ENCODE peak calls at places on chromosome 18, in ten cellular contexts. O, E, M, X, Y, D, H, B, N and W are unnamed samples.

GRCh38 chr18:33157893-33158292 is 282.6 kb downstream of the CCDC178 start:
- DNase-seq in O (no peak), E (no peak), M (no peak), X (no peak), Y (no peak), D (no peak), H (no peak), B (no peak), N (no peak), W (no peak)

GRCh38 chr18:22639026-22639463 is 221.3 kb upstream of the CTAGE1 start:
- DNase-seq in O (no peak), E (no peak), M (no peak), X (no peak), Y (no peak), D (peak), H (no peak), B (no peak), N (no peak), W (peak)

GRCh38 chr18:14964002-14964401 is 216.0 kb downstream of the ANKRD30B start:
- DNase-seq in O (no peak), E (no peak), M (no peak), X (no peak), Y (no peak), D (no peak), H (no peak), B (no peak), N (no peak), W (no peak)

GRCh38 chr18:79936641-79937040 is 14.8 kb downstream of the SLC66A2 start:
- DNase-seq in O (no peak), E (no peak), M (peak), X (peak), Y (no peak), D (no peak), H (peak), B (no peak), N (no peak), W (no peak)

GRCh38 chr18:12031836-12032235 is 50.5 kb downstream of the IMPA2 start:
- DNase-seq in O (peak), E (peak), M (peak), X (no peak), Y (no peak), D (peak), H (no peak), B (no peak), N (no peak), W (peak)

GRCh38 chr18:62663731-62664336 is 51.5 kb upstream of the PHLPP1 start:
- DNase-seq in O (no peak), E (no peak), M (no peak), X (no peak), Y (peak), D (peak), H (no peak), B (no peak), N (no peak), W (peak)

GRCh38 chr18:1663879-1664705 is 759.4 kb downstream of the ADCYAP1 start:
- DNase-seq in O (peak), E (peak), M (peak), X (peak), Y (no peak), D (no peak), H (peak), B (peak), N (peak), W (peak)

GRCh38 chr18:9495465-9495864 is 20.2 kb downstream of the RALBP1 start:
- DNase-seq in O (no peak), E (no peak), M (no peak), X (no peak), Y (no peak), D (no peak), H (no peak), B (no peak), N (no peak), W (no peak)

GRCh38 chr18:32771871-32772499 is 838 bp downstream of the KLHL14 start:
- DNase-seq in O (peak), E (no peak), M (no peak), X (peak), Y (peak), D (no peak), H (no peak), B (peak), N (peak), W (no peak)

GRCh38 chr18:78994531-78994930 is 14.9 kb downstream of the SALL3 start:
- DNase-seq in O (no peak), E (no peak), M (no peak), X (no peak), Y (no peak), D (no peak), H (no peak), B (no peak), N (no peak), W (no peak)

GRCh38 chr18:11112218-11112750 is 37.1 kb downstream of the PIEZO2 start:
- DNase-seq in O (no peak), E (no peak), M (no peak), X (no peak), Y (no peak), D (no peak), H (no peak), B (no peak), N (no peak), W (peak)

GRCh38 chr18:5729983-5730699 is 165.2 kb downstream of the TMEM200C start:
- DNase-seq in O (peak), E (peak), M (peak), X (no peak), Y (no peak), D (no peak), H (no peak), B (no peak), N (no peak), W (no peak)

GRCh38 chr18:30406728-30407127 is 635.8 kb downstream of the DSC3 start:
- DNase-seq in O (no peak), E (no peak), M (no peak), X (no peak), Y (no peak), D (no peak), H (no peak), B (no peak), N (no peak), W (no peak)

GRCh38 chr18:45783097-45784075 is 42.1 kb upstream of the SIGLEC15 start:
- DNase-seq in O (no peak), E (no peak), M (no peak), X (no peak), Y (no peak), D (peak), H (no peak), B (no peak), N (peak), W (no peak)

GRCh38 chr18:28875059-28875458 is 698.1 kb upstream of the CDH2 start:
- DNase-seq in O (no peak), E (no peak), M (no peak), X (no peak), Y (no peak), D (peak), H (no peak), B (no peak), N (no peak), W (no peak)

GRCh38 chr18:21364471-21364870 is 122.4 kb downstream of the GREB1L start:
- DNase-seq in O (no peak), E (no peak), M (no peak), X (no peak), Y (no peak), D (no peak), H (no peak), B (no peak), N (peak), W (no peak)

GRCh38 chr18:39480494-39481245 is 1915.1 kb upstream of the CELF4 start:
- DNase-seq in O (no peak), E (no peak), M (no peak), X (no peak), Y (no peak), D (no peak), H (no peak), B (no peak), N (no peak), W (no peak)

GRCh38 chr18:37484893-37485834 is 80.4 kb downstream of the CELF4 start:
- DNase-seq in O (no peak), E (no peak), M (peak), X (peak), Y (no peak), D (no peak), H (no peak), B (peak), N (peak), W (no peak)

GRCh38 chr18:59493019-59493418 is 134.0 kb upstream of the LMAN1 start:
- DNase-seq in O (no peak), E (no peak), M (no peak), X (no peak), Y (no peak), D (no peak), H (no peak), B (no peak), N (no peak), W (no peak)

GRCh38 chr18:58249677-58250076 is 205.7 kb downstream of the NEDD4L start:
- DNase-seq in O (no peak), E (no peak), M (no peak), X (no peak), Y (no peak), D (no peak), H (no peak), B (no peak), N (no peak), W (no peak)

GRCh38 chr18:36364911-36365624 is 67.6 kb downstream of the FHOD3 start:
- DNase-seq in O (no peak), E (no peak), M (no peak), X (no peak), Y (no peak), D (no peak), H (no peak), B (no peak), N (no peak), W (no peak)

GRCh38 chr18:59839931-59840685 is 59.7 kb upstream of the PMAIP1 start:
- DNase-seq in O (no peak), E (no peak), M (no peak), X (no peak), Y (no peak), D (no peak), H (no peak), B (no peak), N (no peak), W (no peak)

GRCh38 chr18:31206787-31207381 is 44.2 kb upstream of the DSC1 start:
- DNase-seq in O (peak), E (peak), M (peak), X (peak), Y (peak), D (no peak), H (no peak), B (peak), N (peak), W (peak)

DNA sequence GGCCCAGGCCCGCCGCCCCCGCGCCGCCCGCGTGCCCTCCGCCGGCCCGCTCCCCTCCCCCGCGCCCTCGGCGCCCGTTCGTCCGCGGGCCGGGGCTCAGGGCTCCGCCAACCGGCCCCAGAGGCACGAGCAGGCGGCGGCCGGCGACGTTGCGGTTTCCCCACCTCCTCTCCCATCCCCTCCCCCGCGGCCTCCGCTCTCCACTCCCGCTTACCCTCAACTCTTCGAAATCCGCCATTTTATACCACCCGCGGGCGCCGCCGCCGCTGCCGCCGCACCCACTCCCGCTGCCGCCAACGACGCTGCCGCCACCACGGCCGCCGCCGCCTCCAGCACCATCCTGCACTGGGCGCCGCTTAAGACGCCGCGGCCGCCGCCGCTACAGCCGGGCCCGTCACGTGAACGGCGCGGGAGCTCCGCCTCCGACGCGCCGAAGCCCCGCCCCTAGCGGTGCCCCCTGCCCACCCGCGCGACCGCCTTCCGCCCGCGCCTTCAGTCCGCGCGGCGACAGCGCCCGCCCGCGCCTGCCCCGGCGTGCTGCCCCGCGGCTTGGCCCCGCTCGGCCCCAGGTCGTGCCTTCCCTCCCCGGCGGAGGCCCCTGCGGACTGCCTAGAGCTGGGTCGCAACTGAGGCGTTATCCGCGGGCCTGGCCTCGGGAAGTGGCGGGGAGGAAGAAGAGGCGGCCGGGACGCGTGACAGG is at the start of the genes KATNAL2 and PIAS2:
- DNase-seq in O (peak), E (peak), M (peak), X (peak), Y (peak), D (no peak), H (peak), B (peak), N (peak), W (peak)
- TF ChIP-seq CTCF in O (peak), E (no peak), M (no peak), X (no peak), Y (no peak), D (no peak), H (no peak), B (no peak), N (no peak), W (no peak)

DNA sequence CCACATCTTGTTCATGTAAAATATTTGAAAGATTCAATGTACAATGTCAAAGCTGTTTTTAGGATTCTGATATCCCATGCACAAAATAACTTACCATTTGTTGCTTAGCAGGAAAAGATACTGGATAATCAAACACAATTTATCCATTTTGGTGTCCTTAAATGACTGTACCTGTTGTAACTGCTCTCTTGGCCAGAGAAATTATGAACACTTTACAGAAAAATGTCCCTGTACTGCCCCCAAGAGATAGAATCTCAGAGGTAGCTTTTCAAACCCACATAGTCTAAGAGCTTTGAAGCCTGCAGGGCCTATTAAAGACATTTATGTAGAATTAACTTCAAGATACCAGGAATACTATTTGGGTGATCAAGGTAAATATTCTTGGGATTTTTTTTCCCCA is 12.2 kb upstream of the ME2 start:
- DNase-seq in O (no peak), E (no peak), M (no peak), X (no peak), Y (no peak), D (no peak), H (no peak), B (no peak), N (no peak), W (no peak)
- TF ChIP-seq CTCF in O (peak), E (peak), M (no peak), X (no peak), Y (peak), D (no peak), H (no peak), B (no peak), N (no peak), W (peak)

GRCh38 chr18:25360301-25360899 is 8.4 kb upstream of the ZNF521 start:
- DNase-seq in O (no peak), E (no peak), M (no peak), X (no peak), Y (no peak), D (no peak), H (no peak), B (no peak), N (no peak), W (no peak)
- TF ChIP-seq CTCF in O (no peak), E (no peak), M (no peak), X (no peak), Y (no peak), D (no peak), H (no peak), B (no peak), N (no peak), W (no peak)

GRCh38 chr18:70374154-70374553 is 85.3 kb downstream of the SOCS6 start:
- DNase-seq in O (no peak), E (no peak), M (no peak), X (no peak), Y (no peak), D (peak), H (no peak), B (no peak), N (no peak), W (no peak)

GRCh38 chr18:70377857-70378701 is 89.2 kb downstream of the SOCS6 start:
- DNase-seq in O (no peak), E (no peak), M (no peak), X (no peak), Y (no peak), D (no peak), H (no peak), B (no peak), N (no peak), W (no peak)

GRCh38 chr18:70376137-70376913 is 87.5 kb downstream of the SOCS6 start:
- DNase-seq in O (no peak), E (no peak), M (no peak), X (no peak), Y (no peak), D (no peak), H (no peak), B (no peak), N (no peak), W (no peak)

GRCh38 chr18:70377317-70377799 is 88.5 kb downstream of the SOCS6 start:
- DNase-seq in O (no peak), E (no peak), M (no peak), X (no peak), Y (no peak), D (no peak), H (no peak), B (no peak), N (no peak), W (no peak)

DNA sequence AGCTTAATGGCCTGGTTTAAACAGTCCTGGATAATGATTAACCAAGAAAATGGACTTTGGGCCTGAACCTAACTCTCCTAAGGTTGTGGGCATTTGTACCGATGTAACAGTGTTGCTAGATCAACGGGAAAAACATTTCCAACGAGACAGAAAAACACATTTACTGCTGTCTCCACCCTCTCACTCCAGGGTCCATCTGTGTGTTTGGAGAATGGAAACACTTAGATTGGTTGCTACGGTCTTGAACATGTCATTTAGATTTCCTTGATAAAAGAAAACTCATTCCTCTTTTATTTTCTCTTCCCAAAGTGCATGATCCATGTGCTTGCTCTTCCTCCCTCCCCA is 88.0 kb downstream of the SOCS6 start:
- DNase-seq in O (no peak), E (no peak), M (peak), X (no peak), Y (no peak), D (no peak), H (no peak), B (peak), N (no peak), W (no peak)
- TF ChIP-seq CTCF in O (no peak), E (no peak), M (no peak), X (no peak), Y (no peak), D (no peak), H (no peak), B (no peak), N (no peak), W (no peak)

DNA sequence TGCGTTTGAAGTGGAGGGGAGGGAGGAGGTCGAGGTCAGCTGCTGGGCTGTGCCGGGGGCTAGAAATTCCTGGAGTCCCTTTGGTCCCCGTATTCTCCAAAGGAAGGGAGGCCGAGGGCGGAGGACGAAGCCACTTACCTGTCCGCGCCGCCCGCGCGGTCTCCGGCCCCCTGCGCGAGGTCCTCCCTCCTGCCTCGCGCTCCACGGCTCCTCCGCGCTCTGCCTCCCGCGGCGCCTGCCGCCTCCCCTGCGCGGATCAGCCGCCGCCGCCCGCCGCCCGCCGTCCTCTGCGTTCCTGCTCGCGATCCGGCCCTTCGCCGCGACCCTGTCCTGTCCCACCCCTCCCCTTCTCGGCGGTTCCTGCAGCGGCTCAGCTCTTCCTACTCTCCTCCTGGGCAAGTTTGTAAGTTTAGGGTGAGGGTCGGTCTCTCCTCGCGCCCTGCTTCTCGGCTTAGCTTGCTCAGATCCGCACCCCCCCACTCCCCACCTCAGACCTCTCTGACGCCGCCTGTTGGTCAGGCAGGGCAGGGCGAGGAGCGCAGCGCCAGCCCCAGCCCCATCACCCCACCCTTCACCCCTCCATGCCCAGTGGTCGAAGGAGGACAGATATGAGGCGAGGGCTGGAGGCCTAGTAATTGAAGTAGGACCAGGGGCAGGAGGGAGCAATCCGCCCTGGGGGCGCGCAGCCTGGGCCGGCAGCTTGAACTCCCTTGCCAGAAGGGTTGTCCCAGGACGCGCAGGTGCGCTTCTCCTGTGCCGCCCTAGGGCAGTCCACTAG is 9.7 kb upstream of the SKOR2 start:
- DNase-seq in O (no peak), E (no peak), M (no peak), X (peak), Y (no peak), D (no peak), H (no peak), B (no peak), N (peak), W (no peak)
- TF ChIP-seq CTCF in O (no peak), E (no peak), M (no peak), X (peak), Y (no peak), D (no peak), H (no peak), B (no peak), N (peak), W (peak)

GRCh38 chr18:77000527-77000926 is 132.1 kb downstream of the MBP start:
- DNase-seq in O (peak), E (no peak), M (peak), X (peak), Y (no peak), D (no peak), H (no peak), B (peak), N (peak), W (peak)
- TF ChIP-seq CTCF in O (peak), E (peak), M (peak), X (peak), Y (peak), D (peak), H (peak), B (peak), N (peak), W (peak)

GRCh38 chr18:55768255-55768654 is 180.3 kb upstream of the TCF4 start:
- DNase-seq in O (no peak), E (no peak), M (no peak), X (peak), Y (no peak), D (no peak), H (no peak), B (no peak), N (no peak), W (no peak)
- TF ChIP-seq CTCF in O (no peak), E (no peak), M (no peak), X (no peak), Y (no peak), D (no peak), H (no peak), B (no peak), N (no peak), W (no peak)

GRCh38 chr18:24016643-24017042 is 2.1 kb downstream of the TTC39C start:
- DNase-seq in O (no peak), E (no peak), M (no peak), X (no peak), Y (no peak), D (no peak), H (no peak), B (no peak), N (no peak), W (no peak)

GRCh38 chr18:24015897-24016631 is 1.5 kb downstream of the TTC39C start:
- DNase-seq in O (no peak), E (no peak), M (no peak), X (no peak), Y (no peak), D (no peak), H (no peak), B (no peak), N (peak), W (no peak)

GRCh38 chr18:24013061-24013460 is 1.5 kb upstream of the TTC39C start:
- DNase-seq in O (no peak), E (no peak), M (no peak), X (no peak), Y (no peak), D (no peak), H (no peak), B (no peak), N (no peak), W (no peak)

GRCh38 chr18:24014986-24015896 is 687 bp downstream of the TTC39C start:
- DNase-seq in O (peak), E (peak), M (peak), X (peak), Y (peak), D (peak), H (no peak), B (peak), N (peak), W (peak)

GRCh38 chr18:24014062-24014985 is at the start of gene TTC39C:
- DNase-seq in O (peak), E (peak), M (peak), X (peak), Y (peak), D (no peak), H (peak), B (peak), N (peak), W (peak)
- TF ChIP-seq CTCF in O (no peak), E (no peak), M (no peak), X (no peak), Y (no peak), D (no peak), H (no peak), B (no peak), N (no peak), W (no peak)